ENCODE peak calls at places on chromosomes 11 and 22, in four cellular contexts. V, F, T and Q are unnamed samples.

GRCh38 chr11:47001666-47002285 is 65.2 kb downstream of the CSTPP1 start:
- DNase-seq in V (no peak), F (no peak), T (no peak), Q (no peak)

GRCh38 chr11:125402436-125402835 is 93.6 kb downstream of the FEZ1 start:
- DNase-seq in V (no peak), F (no peak), T (no peak), Q (no peak)

GRCh38 chr11:130118636-130119387 is 40.8 kb upstream of the ST14 start:
- DNase-seq in V (peak; percentile 38), F (no peak), T (peak; percentile 56), Q (no peak)

GRCh38 chr11:67025750-67026149 is 2.8 kb downstream of the SYT12 start:
- DNase-seq in V (no peak), F (no peak), T (no peak), Q (no peak)

GRCh38 chr11:64687204-64687603 is 35.8 kb downstream of the NRXN2 start:
- DNase-seq in V (no peak), F (no peak), T (no peak), Q (no peak)

GRCh38 chr22:46084943-46085830 is 65.1 kb upstream of the PPARA start:
- DNase-seq in V (no peak), F (peak; percentile 79), T (no peak), Q (peak; percentile 71)

GRCh38 chr11:70736937-70737640 is 338.8 kb downstream of the CTTN start:
- DNase-seq in V (no peak), F (no peak), T (no peak), Q (no peak)

GRCh38 chr11:45936655-45937054 is 14.2 kb downstream of the LARGE2 start:
- DNase-seq in V (no peak), F (no peak), T (no peak), Q (no peak)

GRCh38 chr11:95487391-95487790 is 256.4 kb upstream of the SESN3 start:
- DNase-seq in V (peak; percentile 83), F (no peak), T (no peak), Q (no peak)

GRCh38 chr22:20312396-20313191 is 7.3 kb downstream of the DGCR6L start:
- DNase-seq in V (no peak), F (no peak), T (no peak), Q (peak; percentile 35)

GRCh38 chr22:47203554-47203991 is 441.1 kb downstream of the TBC1D22A start:
- DNase-seq in V (no peak), F (no peak), T (no peak), Q (no peak)

GRCh38 chr22:42520663-42521546 is 1.3 kb upstream of the RRP7A start:
- DNase-seq in V (no peak), F (no peak), T (peak; percentile 94), Q (no peak)

GRCh38 chr11:46674463-46675287 is 25.7 kb downstream of the ARHGAP1 start:
- DNase-seq in V (no peak), F (no peak), T (peak; percentile 53), Q (peak; percentile 45)

GRCh38 chr11:59221438-59221837 is 8.7 kb upstream of the MPEG1 start:
- DNase-seq in V (no peak), F (peak; percentile 4), T (no peak), Q (no peak)

GRCh38 chr11:112382561-112382960 is 121.9 kb upstream of the PLET1 start:
- DNase-seq in V (no peak), F (no peak), T (no peak), Q (no peak)

GRCh38 chr22:21866821-21867527 is 471 bp downstream of the MAPK1 start:
- DNase-seq in V (no peak), F (peak; percentile 5), T (no peak), Q (peak; percentile 87)

GRCh38 chr11:100918551-100919500 is 210.8 kb downstream of the PGR start:
- DNase-seq in V (no peak), F (peak; percentile 36), T (no peak), Q (no peak)

GRCh38 chr11:11250470-11250869 is 102.6 kb downstream of the CSNK2A3 start:
- DNase-seq in V (no peak), F (no peak), T (no peak), Q (no peak)

GRCh38 chr11:33168605-33169240 is 7.4 kb upstream of the CSTF3 start:
- DNase-seq in V (no peak), F (no peak), T (no peak), Q (no peak)

GRCh38 chr22:38699143-38699542 is 1.6 kb downstream of the JOSD1 start:
- DNase-seq in V (no peak), F (no peak), T (no peak), Q (no peak)

GRCh38 chr11:6298605-6299004 is 21.7 kb downstream of the CAVIN3 start:
- DNase-seq in V (no peak), F (peak; percentile 72), T (peak; percentile 38), Q (no peak)

GRCh38 chr11:117877120-117877784 is 794 bp upstream of the FXYD6 start:
- DNase-seq in V (no peak), F (no peak), T (no peak), Q (no peak)

GRCh38 chr22:21889251-21889990 is 22.0 kb upstream of the MAPK1 start:
- DNase-seq in V (no peak), F (no peak), T (no peak), Q (no peak)

GRCh38 chr11:93766504-93766903 is 17.6 kb upstream of the MED17 start:
- DNase-seq in V (no peak), F (no peak), T (no peak), Q (no peak)

GRCh38 chr11:74822187-74822586 is 73.5 kb downstream of the RNF169 start:
- DNase-seq in V (no peak), F (no peak), T (no peak), Q (no peak)

GRCh38 chr11:7575841-7576451 is 62.1 kb downstream of the PPFIBP2 start:
- DNase-seq in V (no peak), F (peak; percentile 56), T (peak; percentile 26), Q (no peak)

GRCh38 chr11:85955531-85955930 is 100.3 kb downstream of the CCDC83 start:
- DNase-seq in V (no peak), F (no peak), T (no peak), Q (no peak)

GRCh38 chr11:112628676-112629075 is 332.5 kb upstream of the NCAM1 start:
- DNase-seq in V (no peak), F (no peak), T (no peak), Q (no peak)

DNA sequence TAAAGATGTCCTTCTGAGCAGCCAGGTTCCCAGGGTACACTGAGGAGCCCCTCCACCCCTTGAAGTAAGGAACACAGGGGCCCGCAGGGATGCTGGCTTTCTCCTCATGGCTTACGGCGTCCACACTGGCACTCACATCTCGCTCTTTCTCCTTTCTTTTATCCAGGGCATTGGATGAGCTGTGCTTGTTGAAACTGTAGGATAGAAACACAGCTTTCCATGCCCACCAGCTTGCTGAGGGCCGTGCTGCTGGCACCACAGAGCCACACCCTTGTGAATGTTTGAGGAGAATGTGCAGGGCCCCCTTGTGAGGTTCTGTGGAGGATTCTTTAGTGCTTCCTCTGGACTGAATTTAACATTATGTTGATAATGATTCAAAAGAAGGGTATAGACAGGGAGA is 51.7 kb upstream of the B3GAT1 start:
- DNase-seq in V (no peak), F (no peak), T (no peak), Q (no peak)
- TF ChIP-seq USF2 in V (no peak), F (no peak), T (no peak), Q (no peak)

GRCh38 chr11:19506803-19507466 is 205.7 kb upstream of the NAV2 start:
- DNase-seq in V (no peak), F (no peak), T (no peak), Q (no peak)

GRCh38 chr11:19511066-19511412 is 201.6 kb upstream of the NAV2 start:
- DNase-seq in V (no peak), F (no peak), T (no peak), Q (no peak)

GRCh38 chr11:19511413-19512183 is 201.0 kb upstream of the NAV2 start:
- DNase-seq in V (no peak), F (no peak), T (no peak), Q (no peak)

GRCh38 chr11:19510468-19510867 is 202.2 kb upstream of the NAV2 start:
- DNase-seq in V (no peak), F (no peak), T (no peak), Q (no peak)

GRCh38 chr11:19508166-19508565 is 204.5 kb upstream of the NAV2 start:
- DNase-seq in V (no peak), F (peak; percentile 67), T (peak; percentile 77), Q (peak; percentile 25)
- TF ChIP-seq CHD4 in V (no peak), F (no peak), T (no peak), Q (no peak)

GRCh38 chr11:26134481-26135355 is 197.2 kb upstream of the ANO3 start:
- DNase-seq in V (no peak), F (peak; percentile 14), T (peak; percentile 3), Q (no peak)
- TF ChIP-seq RAD21 in V (peak; percentile 77), F (peak; percentile 10), T (no peak), Q (no peak)

GRCh38 chr22:32949719-32950118 is 108.5 kb downstream of the SYN3 start:
- DNase-seq in V (no peak), F (no peak), T (peak; percentile 54), Q (no peak)
- TF ChIP-seq USF2 in V (no peak), F (no peak), T (no peak), Q (no peak)

DNA sequence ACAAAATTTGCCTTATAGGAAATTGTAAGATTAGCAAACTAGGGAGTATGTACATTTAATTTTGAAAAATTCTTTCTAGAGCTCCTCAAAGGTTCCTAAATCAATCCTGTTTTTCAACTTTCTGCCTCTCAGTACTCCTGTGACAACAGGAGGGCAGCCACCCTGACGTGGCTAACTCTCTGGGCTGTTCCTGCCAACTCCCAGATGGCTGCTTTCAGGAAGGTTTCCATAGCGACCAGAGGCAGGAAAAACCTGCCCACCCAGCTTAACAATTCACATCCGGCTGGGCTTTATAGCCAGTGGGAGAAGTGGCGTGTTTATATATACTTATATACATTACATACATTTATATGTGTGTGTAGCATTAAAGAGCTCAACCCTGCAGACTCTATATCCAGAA is 26.5 kb downstream of the SGSM3 start:
- DNase-seq in V (no peak), F (no peak), T (no peak), Q (no peak)
- TF ChIP-seq CHD4 in V (no peak), F (no peak), T (no peak), Q (no peak)

GRCh38 chr22:26770624-26771023 is 113.2 kb downstream of the MIAT start:
- DNase-seq in V (no peak), F (no peak), T (no peak), Q (no peak)

GRCh38 chr22:26769663-26770062 is 112.3 kb downstream of the MIAT start:
- DNase-seq in V (no peak), F (no peak), T (no peak), Q (no peak)

GRCh38 chr22:26766510-26767350 is 109.3 kb downstream of the MIAT start:
- DNase-seq in V (no peak), F (no peak), T (no peak), Q (no peak)

GRCh38 chr22:26768986-26769385 is 111.6 kb downstream of the MIAT start:
- DNase-seq in V (no peak), F (no peak), T (no peak), Q (no peak)

GRCh38 chr22:26767351-26767970 is 110.1 kb downstream of the MIAT start:
- DNase-seq in V (no peak), F (no peak), T (no peak), Q (no peak)
- TF ChIP-seq RAD21 in V (no peak), F (no peak), T (no peak), Q (no peak)